ENCODE peak calls at places on chromosomes 13 and 19, in eight cellular contexts. M, K, V, P, J, T, R and C are unnamed samples. For H3K36me3 and H3K4me1, the result is how much of the 10 kb centered on the place peaks cover.

GRCh38 chr19:4186087-4186993 is 3.9 kb downstream of the ANKRD24 start:
- DNase-seq in M (peak), K (peak), V (peak), P (peak), J (no peak), T (peak), R (peak), C (peak)

GRCh38 chr19:40612831-40613668 is 11.9 kb downstream of the LTBP4 start:
- DNase-seq in M (peak), K (no peak), V (peak), P (peak), J (no peak), T (peak), R (peak), C (no peak)

GRCh38 chr13:33193428-33193974 is 92.1 kb downstream of the STARD13 start:
- DNase-seq in M (no peak), K (no peak), V (peak), P (peak), J (no peak), T (no peak), R (no peak), C (no peak)

GRCh38 chr19:54209748-54210494 is 9.3 kb downstream of the RPS9 start:
- DNase-seq in M (no peak), K (peak), V (no peak), P (peak), J (peak), T (peak), R (peak), C (no peak)

GRCh38 chr13:23384111-23384510 is 49.4 kb downstream of the SACS start:
- DNase-seq in M (no peak), K (peak), V (no peak), P (no peak), J (no peak), T (no peak), R (no peak), C (no peak)

GRCh38 chr13:77038907-77039470 is 12.0 kb upstream of the FBXL3 start:
- DNase-seq in M (no peak), K (no peak), V (no peak), P (no peak), J (no peak), T (no peak), R (no peak), C (no peak)

GRCh38 chr13:65830411-65831172 is 1399.5 kb downstream of the PCDH9 start:
- DNase-seq in M (no peak), K (no peak), V (no peak), P (no peak), J (no peak), T (no peak), R (no peak), C (no peak)

GRCh38 chr19:47663911-47664771 is 49.1 kb upstream of the EHD2 start:
- DNase-seq in M (no peak), K (peak), V (no peak), P (peak), J (peak), T (peak), R (no peak), C (no peak)

GRCh38 chr19:14433454-14434156 is 499 bp downstream of the PKN1 start:
- DNase-seq in M (peak), K (no peak), V (peak), P (no peak), J (no peak), T (peak), R (peak), C (no peak)

GRCh38 chr19:36377541-36378178 is 1.3 kb downstream of the ZFP14 start:
- DNase-seq in M (no peak), K (no peak), V (no peak), P (no peak), J (no peak), T (no peak), R (no peak), C (no peak)

GRCh38 chr13:102580552-102581169 is 16.1 kb upstream of the TPP2 start:
- DNase-seq in M (no peak), K (peak), V (peak), P (no peak), J (no peak), T (no peak), R (no peak), C (no peak)

GRCh38 chr19:28966737-28967401 is 246.1 kb downstream of the UQCRFS1 start:
- DNase-seq in M (no peak), K (no peak), V (peak), P (no peak), J (no peak), T (no peak), R (no peak), C (no peak)

GRCh38 chr19:54431255-54431838 is 16.1 kb downstream of the TTYH1 start:
- DNase-seq in M (no peak), K (peak), V (no peak), P (no peak), J (no peak), T (peak), R (peak), C (no peak)

GRCh38 chr13:98326274-98326673 is 149.2 kb upstream of the RNF113B start:
- DNase-seq in M (no peak), K (no peak), V (no peak), P (no peak), J (no peak), T (no peak), R (no peak), C (no peak)

GRCh38 chr19:52099497-52100138 is 4.1 kb upstream of the ZNF841 start:
- DNase-seq in M (no peak), K (no peak), V (no peak), P (no peak), J (no peak), T (no peak), R (no peak), C (no peak)

GRCh38 chr13:50236898-50237318 is 221.7 kb downstream of the KCNRG start:
- DNase-seq in M (no peak), K (peak), V (no peak), P (no peak), J (no peak), T (no peak), R (no peak), C (peak)

GRCh38 chr13:32019612-32020233 is 11.9 kb upstream of the FRY start:
- DNase-seq in M (no peak), K (peak), V (peak), P (peak), J (no peak), T (no peak), R (no peak), C (no peak)

GRCh38 chr19:37932985-37933953 is 26.3 kb downstream of the SIPA1L3 start:
- DNase-seq in M (no peak), K (peak), V (peak), P (no peak), J (no peak), T (no peak), R (peak), C (no peak)

GRCh38 chr13:29937379-29937778 is 87.0 kb upstream of the UBL3 start:
- DNase-seq in M (no peak), K (no peak), V (no peak), P (no peak), J (no peak), T (no peak), R (no peak), C (no peak)

GRCh38 chr19:47633516-47633915 is 24.6 kb downstream of the BICRA start:
- DNase-seq in M (no peak), K (no peak), V (no peak), P (no peak), J (no peak), T (no peak), R (no peak), C (no peak)

GRCh38 chr19:6739390-6739883 is at the start of gene TRIP10:
- DNase-seq in M (peak), K (peak), V (peak), P (peak), J (peak), T (peak), R (peak), C (peak)

GRCh38 chr13:90362718-90363117 is 984.8 kb upstream of the MIR17HG start:
- DNase-seq in M (no peak), K (peak), V (no peak), P (no peak), J (no peak), T (no peak), R (no peak), C (no peak)

GRCh38 chr19:1882786-1883692 is 2.3 kb downstream of the ABHD17A start:
- DNase-seq in M (no peak), K (no peak), V (no peak), P (no peak), J (no peak), T (no peak), R (no peak), C (no peak)

GRCh38 chr19:1880611-1881392 is 4.5 kb downstream of the ABHD17A start:
- DNase-seq in M (no peak), K (no peak), V (no peak), P (no peak), J (no peak), T (no peak), R (no peak), C (no peak)

GRCh38 chr19:1883784-1884183 is 1.5 kb downstream of the ABHD17A start:
- DNase-seq in M (no peak), K (no peak), V (no peak), P (no peak), J (no peak), T (no peak), R (no peak), C (no peak)

GRCh38 chr19:1884291-1884718 is 991 bp downstream of the ABHD17A start:
- DNase-seq in M (no peak), K (no peak), V (no peak), P (no peak), J (no peak), T (no peak), R (no peak), C (no peak)

DNA sequence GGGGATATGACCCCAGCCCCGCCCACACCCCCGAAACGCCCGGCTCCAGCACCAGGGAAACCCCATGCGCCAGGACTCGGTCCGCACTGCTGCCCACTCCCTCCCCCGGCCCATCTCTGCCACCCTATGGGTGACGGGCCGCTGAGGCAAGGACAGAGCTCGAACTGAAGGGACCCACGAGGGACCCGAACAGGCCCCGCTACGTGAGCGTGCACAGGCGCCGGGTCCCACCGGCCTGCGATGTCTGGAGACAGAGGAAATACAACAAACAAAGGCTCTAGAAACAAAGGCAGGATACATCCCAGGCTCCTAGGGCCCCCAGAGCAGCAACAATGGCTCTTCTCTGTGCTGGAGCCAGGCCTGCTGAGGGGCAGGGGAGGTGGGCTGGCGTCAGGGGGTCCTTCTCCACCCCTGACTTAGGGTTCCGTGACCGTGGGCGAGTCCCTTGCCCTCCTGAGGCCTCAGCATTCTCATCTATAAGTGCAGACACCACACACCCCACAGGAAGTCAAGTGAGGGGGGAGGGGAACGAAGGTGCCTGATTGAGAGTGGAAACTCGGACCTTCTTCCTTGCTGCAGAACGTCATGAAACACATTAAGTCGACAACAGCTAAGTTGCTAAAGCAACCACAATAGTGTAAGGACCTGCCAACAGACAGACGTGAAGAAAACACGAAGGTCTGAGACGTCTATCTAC is 3.1 kb downstream of the ABHD17A start:
- DNase-seq in M (no peak), K (no peak), V (peak), P (no peak), J (no peak), T (no peak), R (no peak), C (peak)
- H3K4me3 ChIP-seq in M (peak), K (no peak), V (peak), P (no peak), J (peak), T (peak), R (no peak), C (peak)

GRCh38 chr13:24459234-24459633 is 53.3 kb downstream of the PARP4 start:
- DNase-seq in M (no peak), K (peak), V (no peak), P (no peak), J (no peak), T (no peak), R (no peak), C (no peak)
- H3K36me3 ChIP-seq in M (half or more), K (under half), V (under half), P (half or more), J (half or more), T (half or more), R (under half), C (half or more)

GRCh38 chr19:51079486-51080110 is 3.1 kb downstream of the KLK14 start:
- DNase-seq in M (no peak), K (no peak), V (no peak), P (no peak), J (no peak), T (no peak), R (peak), C (no peak)

GRCh38 chr19:51076602-51077213 is 6.0 kb downstream of the KLK14 start:
- DNase-seq in M (no peak), K (no peak), V (no peak), P (no peak), J (no peak), T (no peak), R (no peak), C (no peak)

GRCh38 chr19:51078731-51079130 is 4.0 kb downstream of the KLK14 start:
- DNase-seq in M (no peak), K (no peak), V (no peak), P (no peak), J (no peak), T (no peak), R (no peak), C (no peak)

GRCh38 chr19:51078104-51078503 is 4.6 kb downstream of the KLK14 start:
- DNase-seq in M (no peak), K (no peak), V (no peak), P (no peak), J (no peak), T (no peak), R (no peak), C (no peak)

DNA sequence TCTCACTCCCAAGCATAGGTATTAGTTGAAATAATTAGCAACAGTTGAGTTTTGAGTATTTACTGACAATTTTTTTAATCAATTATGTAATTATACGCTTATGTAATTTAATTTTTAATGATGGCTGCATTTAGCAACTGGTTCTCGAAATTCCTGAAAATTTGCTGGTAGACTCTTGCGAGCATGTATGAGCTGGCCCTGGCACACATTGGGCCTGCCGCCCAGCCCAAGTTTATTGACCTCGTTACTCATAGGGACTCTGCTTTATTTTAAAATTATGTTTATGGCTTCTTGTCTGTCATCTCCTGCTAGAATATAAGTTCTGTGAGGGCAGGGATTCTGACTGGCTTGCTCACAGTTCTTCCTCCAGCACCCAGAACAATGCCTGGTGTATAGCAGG is 6.7 kb downstream of the KLK14 start:
- DNase-seq in M (no peak), K (no peak), V (no peak), P (no peak), J (no peak), T (no peak), R (no peak), C (no peak)
- H3K4me1 ChIP-seq in M (under half), K (under half), V (under half), P (under half), J (under half), T (under half), R (under half), C (under half)

GRCh38 chr13:46551410-46552301 is 1.3 kb upstream of the LRCH1 start:
- DNase-seq in M (peak), K (peak), V (peak), P (peak), J (no peak), T (peak), R (peak), C (peak)
- H3K4me3 ChIP-seq in M (peak), K (no peak), V (peak), P (no peak), J (peak), T (peak), R (peak), C (peak)